ENCODE peak calls at places on chromosomes 16 and 17, in five cellular contexts. J is GM12878, D is K562, X is H1, Y is HepG2. W is an unnamed sample.

GRCh38 chr16:46711106-46711769 is 21.8 kb downstream of the ORC6 start:
- DNase-seq in J (no peak), D (no peak), X (no peak), Y (no peak), W (no peak)

GRCh38 chr17:1829189-1829578 is 518 bp downstream of the SMYD4 start:
- DNase-seq in J (no peak), D (no peak), X (no peak), Y (peak), W (peak)

GRCh38 chr17:17820457-17821158 is 16.2 kb downstream of the SREBF1 start:
- DNase-seq in J (no peak), D (no peak), X (no peak), Y (no peak), W (no peak)

GRCh38 chr17:63039899-63040602 is 74.0 kb downstream of the TANC2 start:
- DNase-seq in J (no peak), D (no peak), X (no peak), Y (no peak), W (no peak)

GRCh38 chr17:67244621-67245072 is 349 bp downstream of the HELZ start:
- DNase-seq in J (no peak), D (peak), X (no peak), Y (no peak), W (peak)

GRCh38 chr17:39867084-39867890 is 715 bp upstream of the ZPBP2 start:
- DNase-seq in J (peak), D (no peak), X (no peak), Y (no peak), W (no peak)

GRCh38 chr16:57242650-57243049 is 2.4 kb upstream of the ARL2BP start:
- DNase-seq in J (no peak), D (no peak), X (no peak), Y (no peak), W (no peak)

GRCh38 chr16:67277999-67278772 is 1.1 kb upstream of the PLEKHG4 start:
- DNase-seq in J (no peak), D (no peak), X (no peak), Y (peak), W (peak)

GRCh38 chr17:42459983-42460300 is 1.3 kb downstream of the ATP6V0A1 start:
- DNase-seq in J (no peak), D (peak), X (no peak), Y (no peak), W (no peak)

GRCh38 chr17:32504166-32504990 is 17.6 kb downstream of the CDK5R1 start:
- DNase-seq in J (no peak), D (no peak), X (no peak), Y (no peak), W (no peak)

GRCh38 chr16:3101018-3101840 is 2.1 kb upstream of the ZSCAN10 start:
- DNase-seq in J (no peak), D (peak), X (no peak), Y (peak), W (peak)

GRCh38 chr16:17397499-17397891 is 73.3 kb downstream of the XYLT1 start:
- DNase-seq in J (no peak), D (peak), X (no peak), Y (peak), W (no peak)

GRCh38 chr16:4703906-4704305 is 10.5 kb downstream of the NUDT16L1 start:
- DNase-seq in J (no peak), D (no peak), X (no peak), Y (no peak), W (no peak)

GRCh38 chr17:42407289-42407836 is 15.7 kb downstream of the CAVIN1 start:
- DNase-seq in J (no peak), D (peak), X (no peak), Y (peak), W (peak)

GRCh38 chr16:14341324-14342225 is 270.5 kb downstream of the MRTFB start:
- DNase-seq in J (no peak), D (no peak), X (no peak), Y (no peak), W (no peak)

GRCh38 chr17:40632206-40632605 is 15.4 kb downstream of the SMARCE1 start:
- DNase-seq in J (no peak), D (no peak), X (no peak), Y (no peak), W (no peak)

GRCh38 chr17:74351552-74352210 is 10.0 kb downstream of the BTBD17 start:
- DNase-seq in J (no peak), D (peak), X (no peak), Y (no peak), W (peak)

GRCh38 chr16:27253526-27253930 is 15.0 kb downstream of the NSMCE1 start:
- DNase-seq in J (no peak), D (no peak), X (no peak), Y (no peak), W (no peak)

GRCh38 chr16:58029410-58029809 is 3.9 kb downstream of the MMP15 start:
- DNase-seq in J (no peak), D (no peak), X (no peak), Y (no peak), W (no peak)

GRCh38 chr17:55238931-55239297 is 25.8 kb upstream of the HLF start:
- DNase-seq in J (no peak), D (peak), X (no peak), Y (peak), W (peak)

GRCh38 chr16:79076039-79076767 is 524.3 kb downstream of the MAF start:
- DNase-seq in J (no peak), D (no peak), X (no peak), Y (no peak), W (no peak)
- TF ChIP-seq CREB1 in J (no peak), D (no peak), X (no peak), Y (no peak), W (no peak)

DNA sequence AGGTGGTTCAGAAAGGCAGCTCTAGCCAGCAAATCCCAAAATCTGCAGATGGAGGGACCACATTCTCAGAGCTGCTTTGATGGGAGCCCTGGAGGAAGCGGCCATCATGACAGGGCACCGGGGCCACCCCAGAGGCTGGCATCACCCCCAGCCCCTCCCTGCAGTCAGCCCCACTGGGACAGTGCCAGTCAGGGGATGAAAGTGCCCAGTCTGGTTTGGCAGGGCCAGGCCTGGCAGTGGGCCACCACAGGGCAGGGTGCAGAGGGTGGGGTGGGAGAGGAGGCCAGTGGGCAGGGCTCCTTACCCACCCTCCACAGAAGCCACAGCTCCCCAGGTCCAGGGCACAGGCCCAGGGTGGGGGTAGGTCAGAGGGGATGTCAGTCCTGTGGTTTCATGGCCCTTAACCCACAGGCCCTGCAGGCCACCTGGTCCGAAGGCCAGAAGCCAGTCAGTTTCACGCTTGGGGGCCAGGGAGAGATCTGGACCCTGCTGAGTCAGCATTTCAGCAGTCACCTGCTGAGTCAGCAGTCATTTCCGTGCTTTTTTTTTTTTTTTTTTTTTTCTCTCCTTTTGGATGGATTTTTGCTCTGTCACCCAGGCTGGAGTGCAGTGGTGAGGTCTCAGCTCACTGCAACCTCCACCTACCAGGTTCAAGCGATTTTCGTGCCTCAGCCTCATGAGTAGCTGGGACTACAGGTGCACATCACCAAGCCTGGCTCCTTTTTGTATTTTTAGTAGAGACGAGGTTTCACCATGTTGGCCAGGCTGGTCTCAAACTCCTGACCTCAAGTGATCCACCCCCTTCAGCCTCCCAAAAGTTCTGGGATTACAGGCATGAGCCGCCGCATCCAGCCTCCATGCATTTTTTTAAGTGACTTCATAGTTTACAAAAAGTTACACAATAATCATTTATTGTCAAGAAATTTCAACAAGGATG is 10.4 kb downstream of the SLC25A10 start:
- DNase-seq in J (no peak), D (peak), X (no peak), Y (no peak), W (no peak)
- TF ChIP-seq POLR2AphosphoS5 in J (no peak), D (no peak), X (peak), Y (peak), W (no peak)

GRCh38 chr17:45837187-45837586 is 7.5 kb upstream of the SPPL2C start:
- DNase-seq in J (no peak), D (no peak), X (no peak), Y (no peak), W (no peak)

GRCh38 chr17:45836047-45837044 is 8.3 kb upstream of the SPPL2C start:
- DNase-seq in J (no peak), D (no peak), X (no peak), Y (no peak), W (no peak)

GRCh38 chr17:45835481-45835880 is 9.2 kb upstream of the SPPL2C start:
- DNase-seq in J (no peak), D (no peak), X (no peak), Y (no peak), W (no peak)

GRCh38 chr17:45834471-45835396 is 9.9 kb upstream of the SPPL2C start:
- DNase-seq in J (no peak), D (no peak), X (no peak), Y (no peak), W (no peak)

DNA sequence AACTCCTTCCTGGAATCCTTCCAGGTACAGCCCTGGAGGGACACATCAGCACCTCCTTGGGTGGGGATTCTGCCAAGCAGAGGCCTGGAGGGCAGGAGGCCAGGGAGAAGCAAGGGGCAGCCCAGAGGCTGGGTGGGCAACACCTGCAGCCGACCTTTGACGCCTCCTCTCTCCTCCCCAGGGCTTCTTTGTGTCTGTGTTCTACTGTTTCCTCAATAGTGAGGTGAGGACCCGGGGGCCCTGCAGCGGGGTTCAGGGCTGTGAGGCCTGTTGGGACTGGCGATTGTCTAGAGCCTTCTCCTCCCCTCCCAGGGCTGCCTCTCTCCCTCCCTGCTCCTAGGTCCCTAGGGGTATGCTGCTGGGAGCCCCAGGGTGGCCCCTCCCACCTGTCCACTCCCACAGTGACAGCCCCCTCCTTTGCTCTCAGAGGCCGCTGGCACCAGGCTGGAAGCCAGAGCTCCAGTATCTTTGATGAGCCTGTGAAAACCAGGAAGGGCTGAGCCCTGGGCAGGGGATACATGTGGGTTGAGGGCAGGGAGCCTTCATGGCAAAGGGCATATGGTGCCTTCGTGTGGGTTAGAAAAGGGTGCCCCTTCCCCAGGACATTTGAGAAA is 10.7 kb upstream of the SPPL2C start:
- DNase-seq in J (no peak), D (no peak), X (no peak), Y (no peak), W (no peak)
- TF ChIP-seq CREB1 in J (no peak), D (no peak), X (no peak), Y (no peak), W (no peak)

DNA sequence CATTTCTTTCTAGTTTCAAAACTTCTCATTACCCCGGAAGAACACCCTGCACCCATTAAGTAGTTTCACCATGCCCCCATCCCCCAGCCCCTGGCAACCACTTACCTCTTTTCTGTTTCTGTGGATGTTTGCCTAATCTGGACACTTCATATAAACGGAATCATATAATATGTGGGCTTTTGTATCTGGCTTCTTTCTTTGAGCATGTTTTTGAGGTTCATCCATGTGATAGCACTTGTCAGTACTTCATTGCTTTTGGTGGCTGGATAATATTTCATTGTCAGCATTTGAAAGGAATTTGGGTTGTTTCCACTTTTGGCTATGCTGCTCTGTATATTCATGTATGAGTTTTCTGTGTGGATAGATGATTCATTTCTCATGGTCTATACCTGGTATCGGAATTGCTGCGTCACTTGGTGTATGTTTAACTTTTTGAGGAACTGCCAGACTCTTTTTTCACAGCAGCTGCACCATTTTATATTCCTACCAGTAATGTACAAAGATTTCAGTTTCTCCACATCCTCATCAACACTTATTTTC is 30.0 kb upstream of the SLC5A10 start:
- DNase-seq in J (peak), D (no peak), X (no peak), Y (no peak), W (no peak)
- TF ChIP-seq POLR2AphosphoS5 in J (peak), D (no peak), X (no peak), Y (no peak), W (no peak)

DNA sequence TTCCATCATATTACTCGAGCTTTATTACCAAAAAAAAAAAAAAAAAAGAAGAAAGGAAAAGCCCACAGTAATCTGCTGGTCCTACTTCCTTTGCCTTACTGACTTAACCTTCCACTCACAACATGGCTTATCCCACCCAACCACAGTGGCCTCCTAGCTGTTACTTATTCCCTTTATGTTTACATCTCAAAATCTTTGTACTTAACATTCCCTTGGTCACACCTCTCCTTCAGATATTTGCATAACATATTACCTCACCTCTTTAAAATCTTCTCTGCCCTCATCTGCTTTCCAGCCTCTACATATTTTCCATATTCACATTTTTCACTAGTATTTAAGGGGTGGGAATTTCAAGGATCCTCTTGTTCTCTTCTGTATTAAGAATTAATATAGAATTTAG is 327.0 kb upstream of the TBX2 start:
- DNase-seq in J (no peak), D (no peak), X (no peak), Y (no peak), W (peak)
- TF ChIP-seq CREB1 in J (no peak), D (no peak), X (no peak), Y (no peak), W (no peak)

DNA sequence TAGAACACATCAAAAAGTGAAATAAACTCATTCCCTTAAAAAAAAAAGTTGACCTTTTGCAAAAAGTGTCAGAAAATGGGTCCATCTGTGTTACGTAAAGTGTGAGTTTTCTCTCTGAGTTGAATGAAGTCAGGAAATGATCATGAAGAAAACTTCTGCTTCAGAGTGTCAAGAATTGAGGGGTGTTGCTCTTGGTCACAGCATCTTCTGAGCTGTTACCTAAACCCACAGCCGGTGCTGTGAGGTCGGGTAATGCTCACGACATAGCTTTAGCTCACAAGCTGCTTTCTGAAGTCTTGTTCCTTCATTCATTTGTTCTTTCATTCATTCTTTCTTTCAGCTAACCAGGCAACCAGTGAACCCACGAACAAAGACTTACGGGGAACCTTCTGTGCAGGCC is 372.1 kb downstream of the CPPED1 start:
- DNase-seq in J (no peak), D (no peak), X (no peak), Y (no peak), W (no peak)
- TF ChIP-seq POLR2AphosphoS5 in J (no peak), D (no peak), X (no peak), Y (no peak), W (no peak)

DNA sequence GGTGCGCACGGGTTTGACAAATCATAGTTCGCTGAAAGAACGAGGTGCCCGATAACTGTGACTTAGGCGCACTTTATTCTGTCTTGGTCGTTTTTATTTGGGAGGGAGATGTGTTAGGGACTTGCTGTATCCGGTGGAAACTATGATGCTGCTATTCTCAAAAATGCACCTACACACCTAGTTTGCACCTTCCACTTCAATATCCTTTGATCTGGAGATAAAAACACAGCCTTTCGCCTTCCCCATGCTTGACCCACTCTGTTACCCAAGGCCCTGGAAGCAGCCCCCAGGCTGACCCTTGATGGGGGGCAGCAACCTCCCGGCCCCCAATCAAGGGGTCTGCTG is 15.0 kb upstream of the FOXF1 start:
- DNase-seq in J (no peak), D (no peak), X (no peak), Y (no peak), W (no peak)
- TF ChIP-seq CREB1 in J (no peak), D (no peak), X (no peak), Y (no peak), W (no peak)

DNA sequence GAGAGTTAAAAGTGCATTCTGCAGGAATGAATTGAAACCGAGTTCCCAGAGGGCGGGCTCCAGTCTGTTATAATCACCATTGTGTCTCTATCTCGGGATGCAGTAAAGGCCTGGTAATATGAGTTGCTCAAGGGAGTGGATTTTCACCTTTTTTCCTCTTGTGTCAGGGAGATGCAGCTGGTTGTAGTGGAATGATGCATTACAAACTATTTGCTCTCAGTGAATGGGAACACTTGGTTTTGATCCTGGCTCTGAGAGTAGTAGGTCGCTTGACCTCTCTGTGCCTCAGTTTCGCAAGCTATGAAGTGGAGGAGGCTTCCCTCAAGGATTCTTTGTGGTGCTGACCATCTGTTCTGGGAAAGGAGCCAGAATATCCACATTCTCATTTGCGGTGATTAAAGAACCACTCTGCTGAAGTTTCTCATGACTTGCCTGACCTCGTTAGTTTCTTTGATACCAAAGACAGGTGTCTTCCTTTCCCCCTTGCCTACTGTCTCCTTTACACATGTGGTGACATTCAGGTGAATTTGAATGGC is 115.9 kb downstream of the SNX29 start:
- DNase-seq in J (no peak), D (no peak), X (no peak), Y (peak), W (no peak)
- TF ChIP-seq POLR2AphosphoS5 in J (no peak), D (no peak), X (no peak), Y (no peak), W (no peak)

GRCh38 chr17:56595831-56596740 is 2.6 kb downstream of the NOG start:
- DNase-seq in J (no peak), D (no peak), X (no peak), Y (no peak), W (peak)
- TF ChIP-seq CREB1 in J (no peak), D (no peak), X (no peak), Y (no peak), W (no peak)

GRCh38 chr17:4786516-4786915 is 352 bp upstream of the VMO1 start:
- DNase-seq in J (no peak), D (no peak), X (no peak), Y (no peak), W (no peak)

GRCh38 chr17:4789951-4790704 is 1.4 kb downstream of the GLTPD2 start:
- DNase-seq in J (no peak), D (peak), X (no peak), Y (peak), W (peak)

GRCh38 chr17:4788807-4789700 is at the start of gene GLTPD2:
- DNase-seq in J (no peak), D (no peak), X (no peak), Y (peak), W (peak)

GRCh38 chr17:4789701-4789950 is 862 bp downstream of the GLTPD2 start:
- DNase-seq in J (no peak), D (no peak), X (no peak), Y (no peak), W (peak)

GRCh38 chr17:4788159-4788806 is 481 bp upstream of the GLTPD2 start:
- DNase-seq in J (no peak), D (no peak), X (no peak), Y (no peak), W (peak)
- TF ChIP-seq POLR2AphosphoS5 in J (no peak), D (no peak), X (no peak), Y (no peak), W (no peak)